ENCODE peak calls at places on chromosomes 1 and 21, in five cellular contexts. P is SJCRH30, G is heart right ventricle, R is RWPE1, V is tibial nerve. Q is an unnamed sample.

GRCh38 chr1:211035821-211036380 is 98.0 kb downstream of the KCNH1 start:
- DNase-seq in P (peak), G (no peak), R (no peak), V (no peak), Q (no peak)

GRCh38 chr1:225954753-225955152 is 13.7 kb upstream of the LEFTY2 start:
- DNase-seq in P (no peak), G (no peak), R (no peak), V (no peak), Q (no peak)

GRCh38 chr1:217482356-217483102 is 148.4 kb downstream of the GPATCH2 start:
- DNase-seq in P (peak), G (no peak), R (peak), V (no peak), Q (peak)

GRCh38 chr21:43634618-43635017 is 24.7 kb downstream of the HSF2BP start:
- DNase-seq in P (no peak), G (no peak), R (no peak), V (no peak), Q (no peak)

GRCh38 chr1:65493792-65494191 is 73.3 kb downstream of the LEPR start:
- DNase-seq in P (no peak), G (no peak), R (no peak), V (no peak), Q (no peak)

GRCh38 chr21:16838330-16838729 is 674.5 kb upstream of the CXADR start:
- DNase-seq in P (peak), G (no peak), R (no peak), V (no peak), Q (no peak)

GRCh38 chr1:32500387-32501209 is 35.7 kb downstream of the ZBTB8B start:
- DNase-seq in P (peak), G (peak), R (peak), V (peak), Q (no peak)

GRCh38 chr1:10634075-10634427 is 159.3 kb downstream of the PEX14 start:
- DNase-seq in P (no peak), G (no peak), R (no peak), V (no peak), Q (no peak)

GRCh38 chr1:25804964-25805862 is 5.2 kb downstream of the SELENON start:
- DNase-seq in P (no peak), G (no peak), R (no peak), V (no peak), Q (no peak)

GRCh38 chr1:159248311-159248710 is 43.6 kb downstream of the ACKR1 start:
- DNase-seq in P (no peak), G (no peak), R (no peak), V (no peak), Q (peak)

GRCh38 chr21:38925923-38926322 is 120.2 kb downstream of the ETS2 start:
- DNase-seq in P (peak), G (peak), R (peak), V (no peak), Q (no peak)
- H3K27ac ChIP-seq in P (no peak), G (peak), R (peak), V (peak), Q (peak)

GRCh38 chr1:48524892-48525467 is 53.0 kb upstream of the SPATA6 start:
- DNase-seq in P (no peak), G (no peak), R (no peak), V (no peak), Q (no peak)
- H3K27ac ChIP-seq in P (no peak), G (no peak), R (no peak), V (peak), Q (no peak)

GRCh38 chr1:54888080-54888733 is 1.2 kb upstream of the DHCR24 start:
- DNase-seq in P (no peak), G (no peak), R (no peak), V (no peak), Q (no peak)

GRCh38 chr1:54885863-54886723 is 902 bp downstream of the DHCR24 start:
- DNase-seq in P (no peak), G (no peak), R (peak), V (no peak), Q (no peak)

GRCh38 chr1:54887665-54888071 is 673 bp upstream of the DHCR24 start:
- DNase-seq in P (no peak), G (no peak), R (peak), V (no peak), Q (no peak)

GRCh38 chr1:54885237-54885679 is 1.7 kb downstream of the DHCR24 start:
- DNase-seq in P (no peak), G (no peak), R (no peak), V (no peak), Q (no peak)

DNA sequence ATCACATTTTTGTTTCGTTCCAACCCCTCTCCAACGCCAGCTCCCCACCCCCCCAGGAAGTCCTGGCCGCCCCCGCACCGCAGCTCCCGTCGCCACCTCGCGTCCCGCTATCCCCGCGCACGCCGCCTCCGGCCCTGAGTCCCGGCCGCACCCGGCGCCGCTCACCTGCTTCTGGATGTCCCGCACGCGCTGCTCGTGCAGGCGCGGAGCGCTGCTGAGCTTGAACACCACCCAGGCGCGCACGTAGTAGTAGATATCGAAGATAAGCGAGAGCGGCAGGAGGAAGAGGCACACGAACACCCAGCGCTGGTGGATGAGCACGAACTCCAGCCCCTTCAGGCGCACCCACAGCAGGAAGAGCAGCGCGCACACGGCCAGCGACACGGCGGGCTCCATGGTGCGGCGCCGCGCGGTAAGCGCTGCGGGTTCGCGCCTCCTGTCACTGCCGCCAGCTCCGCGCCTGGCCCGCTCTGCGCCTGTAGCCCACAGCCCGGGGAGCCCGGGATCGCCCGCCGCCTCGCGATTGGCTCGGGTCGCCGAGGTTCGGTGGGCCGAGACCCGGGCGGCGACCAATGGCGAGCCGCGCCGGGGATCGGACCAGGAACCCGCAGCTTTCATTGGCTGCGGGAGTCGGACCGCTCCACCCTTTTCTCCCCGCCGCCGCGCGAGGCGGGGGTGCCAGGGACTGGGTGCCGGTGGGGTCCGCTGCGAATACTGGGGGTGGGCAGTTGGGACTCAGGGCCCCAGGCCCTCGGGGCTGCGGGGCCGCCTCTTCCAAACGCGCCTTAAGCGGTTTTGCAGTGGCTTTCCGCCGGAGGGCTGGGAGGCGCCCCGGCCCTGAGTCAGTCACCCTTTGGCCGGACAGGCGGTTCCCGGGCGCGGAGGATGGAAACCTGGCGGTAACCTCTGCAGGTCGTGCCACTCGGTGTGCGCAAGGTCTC is at the start of gene DHCR24:
- DNase-seq in P (peak), G (peak), R (peak), V (peak), Q (no peak)
- H3K27ac ChIP-seq in P (peak), G (peak), R (peak), V (peak), Q (peak)

GRCh38 chr1:56788588-56788987 is 30.6 kb downstream of the FYB2 start:
- DNase-seq in P (no peak), G (peak), R (no peak), V (no peak), Q (no peak)
- H3K27ac ChIP-seq in P (no peak), G (peak), R (no peak), V (no peak), Q (no peak)

GRCh38 chr1:229022595-229023350 is 248.1 kb upstream of the RAB4A start:
- DNase-seq in P (peak), G (no peak), R (no peak), V (peak), Q (no peak)
- H3K27ac ChIP-seq in P (no peak), G (no peak), R (no peak), V (peak), Q (no peak)

Q was measured in epithelial cell of prostate.